ENCODE peak calls at places on chromosomes 16 and 17, in six cellular contexts. B, S, U, R, J and M are unnamed samples.

GRCh38 chr17:82698974-82699442 is 510 bp upstream of the RAB40B start:
- DNase-seq in B (no peak), S (no peak), U (no peak), R (no peak), J (no peak), M (no peak)

GRCh38 chr17:69702078-69702477 is 287.6 kb downstream of the MAP2K6 start:
- DNase-seq in B (no peak), S (no peak), U (no peak), R (no peak), J (no peak), M (no peak)

GRCh38 chr17:34012709-34013375 is 242.2 kb upstream of the CCL2 start:
- DNase-seq in B (no peak), S (no peak), U (no peak), R (no peak), J (no peak), M (no peak)

GRCh38 chr17:74415608-74416396 is 16.1 kb upstream of the GPRC5C start:
- DNase-seq in B (no peak), S (no peak), U (no peak), R (no peak), J (no peak), M (no peak)

GRCh38 chr17:67488161-67488560 is 111.1 kb downstream of the PITPNC1 start:
- DNase-seq in B (no peak), S (peak; percentile 58), U (no peak), R (no peak), J (no peak), M (peak; percentile 82)

GRCh38 chr16:26194526-26194925 is 502.8 kb downstream of the HS3ST4 start:
- DNase-seq in B (no peak), S (no peak), U (no peak), R (no peak), J (no peak), M (no peak)

GRCh38 chr16:73068546-73069401 is 20.8 kb upstream of the ZFHX3 start:
- DNase-seq in B (no peak), S (peak; percentile 83), U (no peak), R (peak; percentile 99), J (no peak), M (no peak)

GRCh38 chr17:64158411-64158810 is 28.5 kb upstream of the ERN1 start:
- DNase-seq in B (no peak), S (no peak), U (no peak), R (no peak), J (no peak), M (no peak)

GRCh38 chr17:45284176-45285140 is 22.6 kb upstream of the SPATA32 start:
- DNase-seq in B (peak; percentile 68), S (peak; percentile 90), U (no peak), R (no peak), J (no peak), M (peak; percentile 91)

GRCh38 chr16:4116328-4117249 is at the start of gene ADCY9:
- DNase-seq in B (peak; percentile 80), S (peak; percentile 87), U (peak; percentile 16), R (peak; percentile 73), J (peak; percentile 40), M (peak; percentile 87)
- TF ChIP-seq POLR2A in B (no peak), S (peak; percentile 55), U (peak; percentile 61), R (peak; percentile 32), J (peak; percentile 70), M (peak; percentile 60)

GRCh38 chr17:38540514-38540913 is 65.2 kb downstream of the SRCIN1 start:
- DNase-seq in B (no peak), S (no peak), U (no peak), R (no peak), J (no peak), M (no peak)

GRCh38 chr17:38536661-38537060 is 69.1 kb downstream of the SRCIN1 start:
- DNase-seq in B (no peak), S (no peak), U (no peak), R (no peak), J (no peak), M (peak; percentile 27)

GRCh38 chr17:38539386-38539785 is 66.4 kb downstream of the SRCIN1 start:
- DNase-seq in B (no peak), S (no peak), U (no peak), R (no peak), J (no peak), M (no peak)

GRCh38 chr17:38541281-38541680 is 64.5 kb downstream of the SRCIN1 start:
- DNase-seq in B (no peak), S (no peak), U (no peak), R (no peak), J (no peak), M (no peak)

GRCh38 chr17:38538906-38539305 is 66.8 kb downstream of the SRCIN1 start:
- DNase-seq in B (peak; percentile 55), S (no peak), U (no peak), R (no peak), J (no peak), M (no peak)
- H3K27ac ChIP-seq in B (peak overlapping the region; percentile 68), S (no peak overlapping the region), U (no peak overlapping the region), R (no peak overlapping the region), J (no peak overlapping the region), M (no peak overlapping the region)

GRCh38 chr17:73307130-73307529 is 4.7 kb downstream of the CDC42EP4 start:
- DNase-seq in B (peak; percentile 78), S (peak; percentile 55), U (no peak), R (no peak), J (no peak), M (peak; percentile 73)

GRCh38 chr17:73305845-73306836 is 5.7 kb downstream of the CDC42EP4 start:
- DNase-seq in B (no peak), S (no peak), U (no peak), R (no peak), J (no peak), M (no peak)

GRCh38 chr17:73302189-73302588 is 9.6 kb downstream of the CDC42EP4 start:
- DNase-seq in B (no peak), S (no peak), U (no peak), R (no peak), J (no peak), M (no peak)

GRCh38 chr17:73304438-73304837 is 7.4 kb downstream of the CDC42EP4 start:
- DNase-seq in B (no peak), S (no peak), U (no peak), R (no peak), J (no peak), M (no peak)

DNA sequence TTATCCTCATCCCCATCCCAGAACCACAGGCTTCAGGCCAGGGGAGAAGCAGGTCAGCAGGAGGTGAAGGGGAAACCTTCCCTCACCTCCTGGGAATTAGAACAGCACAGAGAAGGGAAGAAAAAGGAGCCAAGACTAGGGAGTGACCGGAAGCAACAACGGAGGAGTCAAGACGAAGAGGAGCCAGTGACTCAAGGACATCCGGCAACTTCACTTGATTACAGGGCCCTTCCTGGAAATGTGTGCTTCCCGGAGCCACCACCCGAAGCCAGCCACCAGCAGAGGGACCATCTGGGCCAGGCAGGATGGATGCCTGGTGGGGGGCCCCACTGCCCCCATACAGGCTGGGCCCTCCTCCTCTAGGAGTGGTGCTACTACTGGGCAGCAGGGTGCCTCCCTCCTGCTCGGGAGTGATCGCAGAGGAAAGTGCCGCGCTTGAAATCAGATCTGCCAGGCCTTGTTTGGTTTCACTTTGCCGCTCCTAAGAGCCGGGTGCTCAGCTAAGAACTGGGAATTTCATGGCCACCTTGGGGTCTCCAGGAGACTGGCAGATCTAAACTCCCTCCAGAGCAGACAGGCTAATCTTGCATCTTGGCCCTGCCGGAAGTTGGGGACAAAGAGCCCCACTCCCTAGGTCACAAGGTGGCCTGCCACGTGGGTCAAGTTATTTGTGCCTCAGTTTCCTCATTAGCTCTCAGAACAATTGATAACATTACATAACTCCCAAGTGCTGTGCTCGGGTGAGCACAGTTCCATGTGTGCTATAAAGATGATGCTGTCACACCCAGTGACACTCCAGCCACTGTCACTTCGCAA is 6.6 kb downstream of the CDC42EP4 start:
- DNase-seq in B (peak; percentile 54), S (peak; percentile 80), U (peak; percentile 55), R (peak; percentile 78), J (no peak), M (no peak)
- TF ChIP-seq POLR2A in B (no peak), S (peak; percentile 14), U (no peak), R (no peak), J (no peak), M (peak; percentile 28)

GRCh38 chr16:58338205-58338604 is 43.4 kb upstream of the PRSS54 start:
- DNase-seq in B (no peak), S (no peak), U (no peak), R (no peak), J (no peak), M (no peak)
- H3K27ac ChIP-seq in B (no peak overlapping the region), S (peak overlapping the region; percentile 71), U (no peak overlapping the region), R (no peak overlapping the region), J (no peak overlapping the region), M (no peak overlapping the region)

GRCh38 chr17:75981019-75981615 is 2.1 kb downstream of the TEN1 start:
- DNase-seq in B (no peak), S (no peak), U (no peak), R (no peak), J (no peak), M (no peak)

GRCh38 chr17:75978938-75979704 is at the start of the genes ACOX1 and TEN1:
- DNase-seq in B (peak; percentile 97), S (peak; percentile 99), U (peak; percentile 97), R (peak; percentile 95), J (peak; percentile 98), M (peak; percentile 98)

GRCh38 chr17:75976175-75976848 is 2.7 kb downstream of the ACOX1 start:
- DNase-seq in B (no peak), S (no peak), U (no peak), R (peak; percentile 23), J (no peak), M (no peak)

GRCh38 chr17:75980188-75981018 is 1.4 kb downstream of the TEN1 start:
- DNase-seq in B (no peak), S (no peak), U (no peak), R (no peak), J (no peak), M (no peak)

DNA sequence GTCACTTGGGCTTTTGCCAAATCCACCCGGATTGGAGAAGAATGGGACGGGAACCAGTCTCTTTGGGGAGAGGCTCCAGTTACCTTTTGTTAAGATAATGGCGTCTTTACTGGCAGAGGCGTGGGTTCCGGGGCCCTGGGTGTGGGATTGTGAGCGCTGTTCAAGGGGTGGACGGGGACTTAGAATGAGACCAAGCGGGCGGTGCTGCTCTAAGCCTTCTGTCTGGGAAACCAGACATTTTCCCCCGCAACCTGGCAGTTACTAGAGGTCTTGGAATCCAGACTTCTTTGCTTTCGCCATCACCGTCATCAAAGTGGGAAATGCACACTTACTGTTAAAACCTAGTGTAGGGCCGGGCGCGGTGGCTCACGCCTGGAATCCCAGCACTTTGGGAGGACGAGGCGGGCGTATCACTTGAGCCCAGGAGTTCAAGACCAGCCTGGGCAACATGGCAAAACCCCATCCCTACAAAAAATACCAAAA is 706 bp downstream of the TEN1 start:
- DNase-seq in B (no peak), S (no peak), U (no peak), R (peak; percentile 79), J (no peak), M (no peak)
- TF ChIP-seq POLR2A in B (no peak), S (no peak), U (peak; percentile 7), R (peak; percentile 81), J (no peak), M (no peak)

DNA sequence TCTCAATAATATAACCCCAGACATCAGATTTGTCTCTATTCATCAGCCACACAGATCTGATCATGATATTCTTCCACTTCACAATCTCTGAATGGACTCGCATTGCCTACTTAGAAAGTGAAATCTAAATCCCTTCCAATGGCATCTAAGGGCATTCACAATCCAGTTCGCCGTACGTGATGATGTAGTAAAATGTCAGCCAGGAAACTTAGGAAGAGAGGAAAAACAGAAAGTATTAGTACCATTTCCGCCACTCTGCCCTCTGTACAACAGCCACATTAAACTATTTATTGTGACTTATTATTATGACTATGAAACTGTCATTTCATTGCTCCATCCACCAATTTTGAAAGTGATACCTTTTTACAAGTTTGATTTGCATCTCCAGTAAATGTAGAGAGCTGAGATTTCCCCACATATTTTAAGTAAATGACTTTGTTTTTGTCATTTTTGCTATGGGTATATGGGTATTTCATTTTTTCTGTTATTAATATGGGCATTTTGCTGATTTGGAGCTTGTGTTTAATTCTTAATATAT is 69.4 kb upstream of the SMIM36 start:
- DNase-seq in B (no peak), S (no peak), U (no peak), R (no peak), J (no peak), M (no peak)
- H3K27ac ChIP-seq in B (no peak overlapping the region), S (no peak overlapping the region), U (no peak overlapping the region), R (no peak overlapping the region), J (no peak overlapping the region), M (no peak overlapping the region)